ENCODE peak calls at places on chromosome 5, in six cellular contexts. I is mesendoderm; N is CD8-positive, alpha-beta memory T cell; Y is aorta; L is tibial artery; B is colonic mucosa. T is an unnamed sample. For H3K36me3, the result is how much of the 10 kb centered on the place peaks cover.

GRCh38 chr5:91443761-91444467 is 60.8 kb upstream of the ARRDC3 start:
- DNase-seq in Y (no peak), B (no peak), N (no peak), I (peak), L (no peak), T (no peak)

GRCh38 chr5:8730194-8730593 is 815.7 kb downstream of the SEMA5A start:
- DNase-seq in I (no peak), L (no peak), N (no peak), B (no peak), Y (no peak), T (no peak)

GRCh38 chr5:78360674-78361225 is 333 bp downstream of the SCAMP1 start:
- DNase-seq in L (peak), Y (peak), B (peak), N (peak), I (no peak), T (no peak)

GRCh38 chr5:147223951-147224791 is 10.7 kb upstream of the STK32A start:
- DNase-seq in I (peak), N (no peak), B (peak), Y (no peak), L (no peak), T (no peak)

GRCh38 chr5:121805931-121806330 is 45.8 kb upstream of the FTMT start:
- DNase-seq in N (no peak), Y (no peak), I (no peak), B (no peak), L (no peak), T (no peak)

GRCh38 chr5:168925160-168925559 is 346.0 kb upstream of the PANK3 start:
- DNase-seq in I (no peak), L (no peak), Y (no peak), B (no peak), N (no peak), T (no peak)

GRCh38 chr5:174190073-174190675 is 144.7 kb downstream of the NSG2 start:
- DNase-seq in N (no peak), I (peak), L (no peak), Y (no peak), B (no peak), T (no peak)

GRCh38 chr5:168227001-168227400 is 64.4 kb upstream of the WWC1 start:
- DNase-seq in N (no peak), Y (no peak), I (no peak), B (no peak), L (no peak), T (no peak)

GRCh38 chr5:32802764-32803163 is 91.6 kb downstream of the NPR3 start:
- DNase-seq in B (no peak), L (no peak), Y (no peak), I (no peak), N (no peak), T (no peak)

GRCh38 chr5:133950821-133951612 is 17.4 kb downstream of the C5orf15 start:
- DNase-seq in N (no peak), L (no peak), I (no peak), B (no peak), Y (no peak), T (no peak)

GRCh38 chr5:147901555-147901954 is 4.8 kb downstream of the C5orf46 start:
- DNase-seq in I (peak), B (no peak), L (peak), Y (peak), N (no peak), T (no peak)

DNA sequence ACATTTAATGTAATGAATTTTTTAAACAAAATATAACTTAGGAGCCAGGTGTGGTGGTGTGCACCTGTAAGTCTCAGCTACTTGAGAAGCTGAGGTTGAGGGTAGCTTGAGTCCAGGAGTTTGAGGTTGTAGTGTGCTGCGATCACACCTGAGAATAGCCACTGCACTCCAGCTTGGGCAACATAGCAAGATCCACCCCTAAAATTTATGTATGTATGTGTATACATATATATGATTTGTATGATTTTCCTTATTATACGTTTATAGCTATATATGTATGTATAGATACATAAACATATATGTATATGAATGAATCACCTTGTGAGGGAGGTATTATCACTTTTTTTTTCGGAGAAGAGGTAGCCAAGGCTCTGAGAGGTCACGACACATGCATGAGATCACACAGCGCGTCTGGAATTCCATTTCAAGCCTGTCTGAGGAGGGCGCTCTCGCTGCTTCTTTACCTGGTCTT is 598 bp upstream of the CCNI2 start:
- DNase-seq in N (no peak), L (no peak), B (peak), I (peak), Y (no peak), T (no peak)
- H3K4me3 ChIP-seq in N (peak), L (peak), B (peak), I (no peak), Y (no peak), T (peak)

DNA sequence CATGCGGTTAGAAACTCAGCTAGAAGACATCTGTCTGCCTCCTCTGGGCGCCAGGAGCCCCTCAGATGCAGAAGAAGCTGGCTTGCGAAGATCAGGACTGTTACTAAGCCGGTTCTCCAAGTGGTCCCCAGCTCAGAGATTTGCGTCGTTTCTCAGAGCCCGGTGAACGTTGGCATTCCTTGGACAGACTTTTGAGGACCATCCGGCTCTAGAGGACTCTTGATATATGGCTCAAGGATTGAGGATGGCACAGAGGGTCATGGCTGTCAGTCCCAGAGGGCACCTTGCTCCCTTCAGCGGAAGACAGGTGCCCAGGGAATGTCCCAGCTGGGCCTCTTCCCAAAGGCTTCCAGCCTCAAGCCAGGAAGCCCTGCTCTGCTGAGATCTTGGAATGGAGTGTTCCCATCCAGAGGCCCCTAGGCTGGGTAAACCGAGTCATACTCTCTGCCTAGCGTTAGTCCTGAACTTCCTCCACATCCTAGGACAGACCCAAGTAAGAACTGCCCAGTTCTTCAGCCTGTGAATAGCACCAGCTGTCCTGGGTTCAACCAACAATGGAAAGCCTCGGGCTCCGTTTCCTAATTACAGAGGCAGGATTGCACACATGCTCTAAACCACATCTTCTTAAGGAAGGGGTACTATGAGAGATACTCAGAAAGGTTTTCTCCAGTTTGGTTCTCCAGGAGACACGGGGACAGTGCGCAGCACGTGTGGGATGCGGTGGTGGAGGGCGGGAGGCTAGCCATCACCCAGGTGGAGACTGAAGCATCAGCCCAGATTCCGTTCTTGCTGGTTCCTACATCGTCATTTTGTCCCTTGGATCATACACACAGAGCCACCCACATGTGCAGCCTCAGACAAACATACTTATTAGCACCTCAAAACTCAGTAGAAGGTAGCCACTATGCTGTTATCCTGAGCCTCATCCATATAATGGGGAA is 51.4 kb downstream of the ZNF354C start:
- DNase-seq in B (peak), N (no peak), I (no peak), L (peak), Y (no peak), T (no peak)
- H3K36me3 ChIP-seq in B (under half), N (under half), I (under half), L (under half), Y (under half), T (under half)

DNA sequence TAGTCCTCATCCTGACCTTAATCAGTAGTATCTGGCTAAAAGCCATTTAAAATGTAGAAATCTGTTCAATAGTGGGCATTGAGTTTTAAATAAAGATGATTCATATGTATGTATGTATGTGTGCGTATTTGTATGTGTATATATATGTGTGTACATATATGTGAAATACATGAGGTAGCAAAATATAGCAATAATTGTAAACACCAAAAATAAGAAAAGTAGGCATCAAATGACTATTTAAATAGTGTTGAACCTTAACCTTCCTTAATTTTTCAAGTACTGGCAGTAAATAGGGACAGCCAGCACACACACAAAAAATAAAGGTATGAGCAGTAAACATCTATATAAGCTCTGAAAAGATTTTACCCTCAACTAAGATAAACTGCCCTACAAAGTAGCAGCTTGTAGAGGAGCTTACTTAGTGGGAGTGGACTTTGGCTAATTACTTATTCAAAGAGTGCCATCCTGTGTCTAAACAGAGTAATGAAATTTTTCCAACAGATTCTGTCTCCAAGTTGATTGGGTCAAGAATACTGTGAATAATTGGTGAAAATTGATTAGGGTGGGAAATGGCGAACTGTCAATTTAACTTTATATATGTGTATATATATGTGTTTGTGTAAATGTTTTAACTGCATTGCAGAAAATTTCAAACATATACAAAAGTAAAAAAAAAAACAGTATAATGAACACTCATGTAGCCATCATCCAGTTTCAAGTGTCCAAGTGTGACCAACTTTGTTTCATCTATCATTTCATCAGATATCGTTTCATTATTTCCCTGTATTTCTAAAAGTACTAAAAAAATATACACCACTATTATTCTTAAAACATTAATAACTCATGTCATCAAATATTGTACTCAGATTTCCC is 2.0 kb upstream of the ADAMTS6 start:
- DNase-seq in L (no peak), N (no peak), I (peak), B (no peak), Y (no peak), T (no peak)
- H3K4me3 ChIP-seq in L (peak), N (peak), I (no peak), B (peak), Y (peak), T (peak)

GRCh38 chr5:83494666-83495065 is 23.1 kb downstream of the VCAN start:
- DNase-seq in L (no peak), Y (no peak), N (no peak), I (peak), B (no peak), T (no peak)
- H3K36me3 ChIP-seq in L (under half), Y (under half), N (under half), I (under half), B (under half), T (under half)

DNA sequence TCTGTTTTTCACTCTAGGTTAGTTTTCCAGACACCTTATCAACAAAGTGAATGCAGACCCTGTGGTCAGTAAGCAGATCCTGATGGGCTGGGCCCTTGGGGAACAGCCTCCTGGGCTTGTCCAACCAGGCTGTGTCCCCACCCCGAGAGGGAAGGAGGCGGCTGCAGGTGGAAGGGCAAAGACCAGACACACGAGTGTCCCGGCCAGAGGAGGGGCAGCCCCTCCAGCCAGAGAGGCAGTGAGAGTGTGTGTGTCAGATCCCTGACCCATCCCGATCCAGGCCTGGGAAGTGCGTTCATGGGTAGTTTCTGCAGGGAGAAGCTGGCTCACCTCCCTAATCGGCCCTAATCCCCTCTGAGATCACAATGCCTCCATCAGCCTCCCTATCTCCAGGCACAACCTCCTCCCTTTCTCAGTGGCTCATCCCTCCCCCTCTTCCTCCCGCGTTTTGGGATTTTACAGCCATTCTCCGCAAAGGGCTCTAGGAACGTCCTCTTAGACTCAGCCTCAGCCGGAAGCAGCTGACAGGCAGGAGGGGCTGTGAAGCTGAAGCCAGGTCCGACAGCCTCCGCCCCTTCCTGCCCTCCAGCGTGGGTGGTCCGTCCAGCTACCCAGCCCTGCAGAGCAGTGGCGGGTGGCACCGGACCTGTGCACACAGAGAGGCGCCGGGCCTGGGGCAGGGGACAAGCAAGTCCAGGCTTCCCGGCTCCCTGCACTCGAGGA is 9.7 kb downstream of the SLC12A7 start:
- DNase-seq in B (no peak), N (no peak), Y (no peak), L (no peak), I (peak), T (no peak)
- H3K4me3 ChIP-seq in B (no peak), N (no peak), Y (no peak), L (no peak), I (no peak), T (no peak)

DNA sequence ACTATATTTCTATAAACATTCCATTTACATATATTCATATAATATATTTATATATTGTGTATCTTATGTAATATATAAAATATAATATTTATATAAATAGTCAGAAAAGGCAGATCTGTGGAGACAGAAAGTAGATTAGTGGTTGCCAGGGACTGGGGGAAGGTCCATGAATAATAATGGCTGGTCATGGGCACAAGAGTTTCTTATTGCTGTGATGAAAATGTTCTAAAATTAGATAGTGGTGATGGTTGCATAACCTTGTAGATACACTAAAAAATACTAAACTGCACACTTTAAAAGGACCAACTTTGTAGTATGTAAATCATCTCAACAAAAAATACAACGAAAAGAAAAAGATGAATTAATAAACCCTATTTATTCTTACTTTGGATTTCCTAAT is 47.3 kb downstream of the NUP155 start:
- DNase-seq in I (no peak), Y (no peak), L (no peak), B (no peak), N (no peak), T (no peak)
- H3K36me3 ChIP-seq in I (under half), Y (under half), L (half or more), B (under half), N (under half), T (under half)

DNA sequence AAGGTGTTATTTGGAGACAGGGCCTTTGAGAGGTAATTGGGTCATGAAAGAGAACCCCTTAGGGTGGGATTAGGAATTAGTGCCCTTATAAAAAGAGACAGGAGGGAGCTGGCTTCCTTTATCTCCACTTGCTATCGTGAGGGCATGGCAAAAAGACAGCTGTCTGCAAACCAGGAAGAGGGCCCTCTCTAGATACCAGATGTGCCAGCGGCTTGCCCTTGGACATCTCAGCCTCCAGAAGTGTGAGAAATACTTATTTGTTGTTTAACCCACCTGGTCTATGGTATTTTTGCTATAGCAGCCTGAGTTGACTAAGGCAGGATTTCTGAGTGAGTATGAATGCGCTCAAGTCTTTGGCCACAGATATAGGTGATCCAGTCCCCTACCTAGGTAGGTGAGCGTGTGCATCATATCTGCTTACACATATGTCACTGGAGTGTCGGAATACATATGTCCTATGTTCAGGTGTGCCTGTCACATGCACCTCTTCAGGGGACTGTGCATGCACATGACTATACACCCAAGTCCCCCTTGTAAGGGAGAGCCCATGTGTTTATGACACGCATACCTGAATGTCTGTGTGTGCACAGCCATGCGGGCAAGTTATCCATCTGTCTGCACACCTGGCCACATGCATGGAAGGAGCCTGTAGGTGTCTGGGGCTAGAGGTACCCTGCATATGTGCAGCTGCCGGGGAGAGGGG is 817 bp upstream of the RGS14 start:
- DNase-seq in Y (no peak), I (no peak), B (no peak), L (no peak), N (no peak), T (no peak)
- H3K4me3 ChIP-seq in Y (no peak), I (no peak), B (no peak), L (no peak), N (peak), T (no peak)

DNA sequence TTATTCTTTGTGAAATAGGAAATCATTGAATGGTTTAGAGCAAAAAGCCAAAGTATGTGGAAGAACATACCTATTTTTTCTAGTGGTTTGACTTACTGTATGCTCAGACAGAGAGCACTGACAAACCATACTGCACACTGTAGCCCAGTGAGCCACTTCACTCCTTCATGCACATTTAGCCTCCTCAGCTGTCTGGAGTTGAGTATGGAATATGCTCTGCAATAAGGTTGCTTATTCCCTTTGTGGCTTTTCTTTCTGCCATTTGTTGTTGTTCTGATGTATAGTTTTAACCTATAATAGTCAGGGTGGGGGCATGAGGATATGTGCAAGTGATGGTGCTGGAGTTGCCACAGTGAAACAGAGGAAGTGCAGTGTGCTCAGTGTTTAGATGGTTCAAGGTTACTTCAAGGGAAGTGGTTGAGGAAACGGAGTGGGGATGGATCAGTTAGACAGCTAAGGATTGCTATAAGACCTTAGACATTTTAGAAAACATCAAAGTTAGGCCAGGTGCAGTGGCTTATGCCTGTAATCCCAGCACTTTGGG is 100.7 kb downstream of the CDC42SE2 start:
- DNase-seq in L (no peak), I (no peak), N (no peak), B (no peak), Y (no peak), T (no peak)
- H3K36me3 ChIP-seq in L (under half), I (under half), N (under half), B (under half), Y (under half), T (under half)

DNA sequence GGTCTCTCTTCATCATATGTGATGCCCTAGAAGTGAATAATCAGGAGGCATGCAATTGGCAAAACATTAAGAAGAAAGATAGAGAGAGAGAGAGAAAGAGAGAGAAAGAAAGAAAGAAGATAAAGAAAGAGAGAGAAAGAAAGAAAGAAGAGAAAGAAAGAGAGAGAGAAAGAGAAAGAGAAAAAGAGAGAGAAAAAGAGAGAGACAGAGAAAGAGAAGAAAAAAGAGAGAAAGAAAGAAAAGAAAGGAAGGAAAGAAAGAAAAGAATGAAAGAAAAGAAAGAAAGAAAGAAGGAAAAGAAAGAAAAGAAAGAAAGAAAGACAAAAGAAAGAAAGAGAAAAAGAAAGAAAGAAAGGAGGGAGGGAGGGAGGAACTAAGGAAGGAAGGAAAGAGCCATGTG is 318.9 kb downstream of the ICE1 start:
- DNase-seq in N (no peak), L (no peak), Y (no peak), I (no peak), B (no peak), T (no peak)
- H3K4me3 ChIP-seq in N (no peak), L (no peak), Y (no peak), I (no peak), B (no peak), T (no peak)